ENCODE peak calls at places on chromosomes 16 and 17, in seven cellular contexts. V is suprapubic skin, P is transverse colon, I is A549, E is ovary, C is esophagus muscularis mucosa, F is HepG2. A is an unnamed sample.

GRCh38 chr17:31690118-31690517 is 168.9 kb downstream of the COPRS start:
- DNase-seq in E (no peak), V (no peak), P (no peak), F (no peak), C (no peak), I (no peak), A (no peak)

GRCh38 chr17:45106101-45106500 is 26.2 kb downstream of the PLCD3 start:
- DNase-seq in C (no peak), E (no peak), V (no peak), I (no peak), F (no peak), P (no peak), A (no peak)

GRCh38 chr16:35574454-35575431 is 2115.3 kb downstream of the TP53TG3F start:
- DNase-seq in F (no peak), V (no peak), E (no peak), C (no peak), I (no peak), P (no peak), A (no peak)

GRCh38 chr17:22453181-22453580 is 760.9 kb downstream of the KCNJ18 start:
- DNase-seq in C (no peak), I (no peak), E (no peak), V (peak; percentile 63), P (no peak), F (no peak), A (no peak)

GRCh38 chr17:81502471-81503017 is 10.1 kb downstream of the ACTG1 start:
- DNase-seq in V (no peak), C (no peak), P (no peak), F (no peak), E (no peak), I (no peak), A (no peak)

GRCh38 chr16:11783319-11784047 is 13.6 kb downstream of the ZC3H7A start:
- DNase-seq in V (no peak), E (no peak), C (no peak), F (no peak), P (no peak), I (no peak), A (no peak)

GRCh38 chr17:82267575-82268379 is 5.7 kb downstream of the CSNK1D start:
- DNase-seq in P (peak; percentile 92), I (peak; percentile 97), E (peak; percentile 81), V (peak; percentile 96), C (peak; percentile 98), F (peak; percentile 99), A (peak; percentile 89)

GRCh38 chr16:22318690-22319358 is 21.6 kb downstream of the POLR3E start:
- DNase-seq in F (peak; percentile 45), E (no peak), P (peak; percentile 38), C (no peak), V (peak; percentile 78), I (peak; percentile 55), A (no peak)

GRCh38 chr17:48215583-48216139 is 108.1 kb downstream of the SNX11 start:
- DNase-seq in P (peak; percentile 11), V (no peak), F (peak; percentile 8), C (no peak), E (no peak), I (peak; percentile 80), A (no peak)

GRCh38 chr16:83744521-83744981 is 63.2 kb upstream of the HSBP1 start:
- DNase-seq in I (no peak), C (no peak), P (peak; percentile 13), E (no peak), F (no peak), V (peak; percentile 72), A (peak; percentile 16)

GRCh38 chr16:4142268-4142667 is 26.0 kb upstream of the ADCY9 start:
- DNase-seq in F (no peak), C (no peak), P (no peak), V (no peak), I (no peak), E (no peak), A (no peak)

GRCh38 chr16:19186403-19186802 is 18.4 kb downstream of the SYT17 start:
- DNase-seq in I (no peak), V (no peak), C (no peak), E (no peak), F (no peak), P (no peak), A (no peak)

GRCh38 chr16:19182487-19182886 is 14.4 kb downstream of the SYT17 start:
- DNase-seq in I (no peak), F (no peak), C (no peak), P (no peak), V (no peak), E (no peak), A (no peak)

GRCh38 chr16:19185510-19185851 is 17.4 kb downstream of the SYT17 start:
- DNase-seq in P (no peak), I (no peak), F (no peak), C (no peak), E (no peak), V (no peak), A (no peak)

GRCh38 chr16:19183187-19183586 is 15.1 kb downstream of the SYT17 start:
- DNase-seq in E (no peak), P (no peak), C (no peak), I (no peak), V (no peak), F (no peak), A (no peak)

DNA sequence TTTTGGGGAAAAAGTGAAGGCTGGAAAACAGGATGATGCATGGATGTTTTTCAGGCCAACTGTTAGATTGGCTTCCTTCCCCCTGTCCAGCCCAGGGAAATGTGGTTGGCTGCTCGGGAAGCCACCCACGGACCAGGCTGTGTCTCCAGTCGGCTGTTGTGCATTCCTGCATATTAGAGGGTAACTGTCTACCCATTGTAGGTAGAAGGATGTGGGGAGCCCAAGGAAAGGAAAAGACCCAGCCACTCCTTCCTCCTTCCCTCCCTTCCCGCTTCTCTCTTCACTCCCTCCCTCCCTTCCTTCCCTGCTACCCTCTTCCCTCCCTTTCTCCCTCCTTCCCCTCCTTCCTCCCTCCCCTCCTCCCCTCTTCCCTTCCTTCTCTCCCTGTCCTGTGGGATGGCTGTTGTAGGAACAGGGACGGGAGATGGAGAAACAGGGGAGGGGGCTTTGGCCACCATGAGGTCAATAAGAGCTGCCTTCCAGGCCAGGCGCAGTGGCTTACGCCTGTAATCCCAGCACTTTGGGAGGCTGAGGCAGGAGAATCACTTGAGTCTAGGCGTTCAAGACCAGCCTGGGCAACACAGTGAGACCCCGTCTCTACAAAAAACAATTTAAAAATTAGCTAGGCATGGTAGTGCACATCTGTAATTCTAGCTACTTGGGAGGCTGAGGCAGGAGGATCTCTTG is 16.9 kb downstream of the SYT17 start:
- DNase-seq in C (no peak), P (no peak), I (no peak), F (no peak), V (no peak), E (no peak), A (no peak)
- H3K27ac ChIP-seq in C (no peak overlapping the region), P (no peak overlapping the region), I (peak overlapping the region; percentile 3), F (no peak overlapping the region), V (no peak overlapping the region), E (no peak overlapping the region), A (peak overlapping the region; percentile 7)

GRCh38 chr17:28896884-28897768 is at the start of gene FLOT2:
- DNase-seq in C (peak; percentile 93), F (peak; percentile 54), P (peak; percentile 68), I (peak; percentile 36), V (peak; percentile 91), E (peak; percentile 71), A (peak; percentile 60)
- TF ChIP-seq EP300 in C (peak; percentile 84), F (no peak), P (peak; percentile 73), I (no peak), V (no peak), E (peak; percentile 59), A (no peak)

GRCh38 chr17:42246515-42246914 is 29.7 kb downstream of the STAT5B start:
- DNase-seq in I (no peak), C (no peak), P (no peak), V (no peak), F (peak; percentile 75), E (peak; percentile 56), A (no peak)
- H3K27ac ChIP-seq in I (peak overlapping the region; percentile 45), C (peak overlapping the region; percentile 56), P (peak overlapping the region; percentile 89), V (peak overlapping the region; percentile 45), F (peak overlapping the region; percentile 44), E (peak overlapping the region; percentile 98), A (peak overlapping the region; percentile 95)

GRCh38 chr16:2512920-2513404 is 790 bp upstream of the ATP6V0C start:
- DNase-seq in I (no peak), V (no peak), P (no peak), F (no peak), E (peak; percentile 62), C (no peak), A (no peak)

GRCh38 chr16:2514333-2515179 is 804 bp downstream of the ATP6V0C start:
- DNase-seq in I (no peak), P (no peak), V (peak; percentile 80), E (peak; percentile 69), C (no peak), F (no peak), A (no peak)

GRCh38 chr16:2515180-2515803 is 1.5 kb downstream of the ATP6V0C start:
- DNase-seq in F (no peak), I (no peak), P (no peak), E (peak; percentile 38), C (no peak), V (peak; percentile 81), A (no peak)

GRCh38 chr16:2511996-2512919 is 1.5 kb upstream of the ATP6V0C start:
- DNase-seq in V (no peak), C (no peak), I (no peak), P (no peak), E (no peak), F (no peak), A (no peak)

DNA sequence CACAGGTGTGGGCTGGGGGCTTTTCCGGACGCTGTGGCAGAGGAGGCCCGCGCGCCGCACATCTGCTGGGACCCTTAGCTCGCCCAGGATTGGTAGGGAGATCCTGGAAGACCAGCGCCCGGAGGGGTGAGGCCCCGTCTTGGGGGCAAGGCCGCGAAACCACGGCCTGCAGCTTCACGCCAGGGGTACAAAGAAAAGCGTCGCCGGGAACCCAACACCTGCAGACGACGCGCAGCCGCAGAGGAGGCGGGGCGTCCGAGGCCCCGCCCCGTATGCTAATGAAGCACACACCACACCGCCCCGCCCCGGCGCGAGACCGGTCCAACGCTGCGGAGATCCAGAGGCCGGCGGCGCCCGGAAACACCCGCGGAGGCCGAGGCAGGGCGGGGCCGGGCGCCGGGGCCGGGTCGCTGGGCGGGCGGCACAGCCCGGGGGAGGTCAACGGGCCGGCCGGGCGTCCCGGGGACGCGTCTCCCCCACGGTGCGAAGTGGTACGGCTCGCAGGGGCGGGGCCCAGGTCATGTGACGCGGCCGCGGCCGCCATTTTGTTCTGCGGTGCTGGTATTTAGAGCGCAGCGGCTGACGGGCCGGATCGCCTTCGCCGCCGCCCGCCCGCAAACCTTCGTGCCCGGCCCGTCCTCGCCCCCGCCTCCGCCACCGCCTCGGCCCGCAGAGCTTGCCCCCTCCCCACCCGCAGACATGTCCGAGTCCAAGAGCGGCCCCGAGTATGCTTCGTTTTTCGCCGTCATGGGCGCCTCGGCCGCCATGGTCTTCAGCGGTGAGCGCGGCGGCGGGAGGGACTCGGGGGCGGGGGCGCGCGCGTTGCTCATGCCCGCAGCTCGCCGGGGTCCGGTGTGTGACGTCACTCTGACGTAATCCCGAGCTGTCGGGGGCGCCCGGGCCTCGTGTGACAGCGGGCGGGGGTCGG is at the start of gene ATP6V0C:
- DNase-seq in V (peak; percentile 97), E (peak; percentile 93), P (peak; percentile 96), C (peak; percentile 98), I (peak; percentile 86), F (peak; percentile 83), A (peak; percentile 93)
- TF ChIP-seq EP300 in V (no peak), E (no peak), P (no peak), C (no peak), I (no peak), F (no peak), A (peak; percentile 94)